ENCODE peak calls at places on chromosomes 2 and 18, in four cellular contexts. S, J, N and M are unnamed samples.

GRCh38 chr2:168705534-168706470 is 96.6 kb upstream of the NOSTRIN start:
- DNase-seq in S (no peak), J (no peak), N (no peak), M (no peak)

GRCh38 chr2:27807476-27807875 is 36.0 kb downstream of the MRPL33 start:
- DNase-seq in S (no peak), J (peak), N (no peak), M (no peak)

GRCh38 chr18:58225101-58225500 is 181.1 kb downstream of the NEDD4L start:
- DNase-seq in S (no peak), J (peak), N (no peak), M (no peak)

GRCh38 chr2:211469660-211470059 is 913.3 kb downstream of the CPS1 start:
- DNase-seq in S (no peak), J (no peak), N (no peak), M (no peak)

GRCh38 chr2:233455006-233455405 is 100.7 kb downstream of the DGKD start:
- DNase-seq in S (peak), J (no peak), N (no peak), M (no peak)

GRCh38 chr2:189204322-189204941 is 24.9 kb upstream of the COL5A2 start:
- DNase-seq in S (no peak), J (no peak), N (no peak), M (no peak)

GRCh38 chr2:50564781-50565180 is 467.2 kb downstream of the NRXN1 start:
- DNase-seq in S (no peak), J (no peak), N (no peak), M (no peak)

GRCh38 chr2:30356061-30356460 is 91.0 kb upstream of the LCLAT1 start:
- DNase-seq in S (no peak), J (no peak), N (no peak), M (no peak)

GRCh38 chr2:158546412-158547144 is 89.8 kb downstream of the PKP4 start:
- DNase-seq in S (no peak), J (no peak), N (no peak), M (no peak)

GRCh38 chr2:176239016-176239415 is 30.2 kb upstream of the MTX2 start:
- DNase-seq in S (no peak), J (no peak), N (no peak), M (no peak)

GRCh38 chr2:39805936-39806608 is 27.0 kb upstream of the THUMPD2 start:
- DNase-seq in S (no peak), J (no peak), N (no peak), M (no peak)

GRCh38 chr2:205133544-205133943 is 548.8 kb upstream of the NRP2 start:
- DNase-seq in S (no peak), J (no peak), N (no peak), M (no peak)

GRCh38 chr2:227717687-227718567 is at the start of gene SLC19A3:
- DNase-seq in S (peak), J (no peak), N (no peak), M (no peak)

GRCh38 chr2:132779206-132779605 is 109.2 kb upstream of the LYPD1 start:
- DNase-seq in S (no peak), J (no peak), N (no peak), M (no peak)